ENCODE peak calls at places on chromosomes 16 and 17, in four cellular contexts. S is WTC11, J is progenitor cell of endocrine pancreas, X is BJ. A is an unnamed sample.

GRCh38 chr16:89316701-89317100 is 99.2 kb downstream of the ZNF778 start:
- DNase-seq in S (no peak), J (no peak), X (no peak), A (no peak)

GRCh38 chr17:35132816-35133550 is 9.1 kb downstream of the NLE1 start:
- DNase-seq in S (no peak), J (no peak), X (no peak), A (no peak)

GRCh38 chr17:38873646-38874380 is 4.0 kb downstream of the LASP1 start:
- DNase-seq in S (no peak), J (no peak), X (no peak), A (no peak)

GRCh38 chr17:10019941-10020403 is 114.9 kb upstream of the RCVRN start:
- DNase-seq in S (no peak), J (no peak), X (no peak), A (no peak)

GRCh38 chr16:78437352-78437968 is 338.0 kb downstream of the WWOX start:
- DNase-seq in S (peak; percentile 47), J (no peak), X (no peak), A (no peak)

GRCh38 chr17:17114592-17115225 is 72.5 kb downstream of the MPRIP start:
- DNase-seq in S (no peak), J (no peak), X (no peak), A (no peak)

GRCh38 chr16:73949574-73950348 is 346.9 kb upstream of the PSMD7 start:
- DNase-seq in S (no peak), J (no peak), X (peak; percentile 88), A (no peak)

GRCh38 chr17:57868007-57868774 is 18.3 kb upstream of the MRPS23 start:
- DNase-seq in S (peak; percentile 76), J (no peak), X (peak; percentile 73), A (no peak)

GRCh38 chr17:335691-336090 is 16.9 kb downstream of the RPH3AL start:
- DNase-seq in S (no peak), J (no peak), X (no peak), A (no peak)

GRCh38 chr17:47286198-47286914 is 32.7 kb downstream of the ITGB3 start:
- DNase-seq in S (no peak), J (no peak), X (no peak), A (no peak)

GRCh38 chr17:13939222-13939621 is 130.1 kb upstream of the COX10 start:
- DNase-seq in S (peak; percentile 26), J (no peak), X (no peak), A (no peak)

GRCh38 chr16:11602321-11602720 is 15.6 kb upstream of the LITAF start:
- DNase-seq in S (no peak), J (no peak), X (no peak), A (no peak)

GRCh38 chr16:85654251-85655115 is 34.3 kb downstream of the GINS2 start:
- DNase-seq in S (no peak), J (no peak), X (no peak), A (no peak)

GRCh38 chr17:65797101-65797500 is 235.7 kb upstream of the AXIN2 start:
- DNase-seq in S (no peak), J (no peak), X (no peak), A (no peak)

GRCh38 chr17:61323696-61324539 is 75.7 kb upstream of the TBX2 start:
- DNase-seq in S (no peak), J (no peak), X (no peak), A (no peak)

GRCh38 chr16:67199011-67199807 is at the start of gene ELMO3:
- DNase-seq in S (peak; percentile 84), J (no peak), X (no peak), A (no peak)
- TF ChIP-seq CTCF in S (peak; percentile 67), J (peak; percentile 55), X (peak; percentile 33), A (peak; percentile 60)

GRCh38 chr17:32335046-32335445 is 6.9 kb downstream of the C17orf75 start:
- DNase-seq in S (no peak), J (no peak), X (no peak), A (no peak)
- TF ChIP-seq CTCF in S (no peak), J (no peak), X (no peak), A (no peak)

GRCh38 chr16:1311738-1312458 is 2.5 kb downstream of the UBE2I start:
- DNase-seq in S (no peak), J (no peak), X (no peak), A (no peak)

GRCh38 chr16:1309888-1310831 is 724 bp downstream of the UBE2I start:
- DNase-seq in S (no peak), J (no peak), X (no peak), A (no peak)

GRCh38 chr16:1308977-1309885 is at the start of gene UBE2I:
- DNase-seq in S (peak; percentile 96), J (peak; percentile 96), X (peak; percentile 77), A (peak; percentile 98)

GRCh38 chr16:1311212-1311737 is 1.8 kb downstream of the UBE2I start:
- DNase-seq in S (no peak), J (no peak), X (no peak), A (no peak)

GRCh38 chr16:1310832-1311200 is 1.4 kb downstream of the UBE2I start:
- DNase-seq in S (no peak), J (no peak), X (no peak), A (no peak)
- TF ChIP-seq CTCF in S (no peak), J (no peak), X (no peak), A (no peak)

DNA sequence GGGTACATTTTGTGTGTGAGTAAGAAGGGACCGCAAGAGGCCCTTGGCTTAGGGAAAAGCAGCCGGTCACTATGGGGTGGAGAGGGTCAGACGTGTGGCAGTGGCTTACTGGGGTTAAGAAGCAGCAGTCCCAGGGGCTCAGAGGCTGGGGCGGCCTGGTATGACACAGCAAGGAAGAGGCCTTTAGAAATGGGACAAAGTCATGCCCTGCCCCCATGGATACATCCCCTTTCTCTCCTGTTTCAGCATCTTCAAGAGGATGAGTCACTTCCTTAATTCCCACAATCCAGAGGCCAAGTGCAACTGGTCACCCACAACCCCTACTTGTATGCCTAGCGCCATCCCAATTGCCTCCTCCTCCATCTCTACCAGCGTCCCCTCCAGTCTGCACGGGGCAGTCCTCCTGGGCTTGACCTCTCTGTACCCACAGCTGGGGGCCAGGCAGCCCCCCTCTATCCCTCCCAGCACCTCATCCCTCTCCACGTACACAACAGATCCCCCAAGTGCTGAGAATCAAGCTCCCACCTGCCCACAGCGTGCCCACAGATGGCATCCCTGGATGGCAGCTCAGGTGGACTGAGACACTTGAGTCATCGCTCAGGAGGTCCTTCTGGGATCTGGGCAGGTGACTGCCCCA is 6.9 kb upstream of the EFTUD2 start:
- DNase-seq in S (no peak), J (no peak), X (peak; percentile 80), A (no peak)
- TF ChIP-seq CTCF in S (no peak), J (no peak), X (no peak), A (no peak)

A was measured in mesothelial cell of epicardium.